ENCODE peak calls at places on chromosomes 1 and 21, in five cellular contexts. One of them, this sample, is unnamed.

GRCh38 chr1:12594966-12595838 is 22.8 kb downstream of the DHRS3 start:
- DNase-seq in dorsolateral prefrontal cortex: no peak
- DNase-seq in H1: peak
- DNase-seq in HL-60: no peak
- DNase-seq in heart left ventricle: peak
- DNase-seq in this sample: peak

GRCh38 chr21:35222541-35222941 is 173.4 kb upstream of the RUNX1 start:
- DNase-seq in HL-60: no peak
- DNase-seq in dorsolateral prefrontal cortex: no peak
- DNase-seq in heart left ventricle: no peak
- DNase-seq in H1: no peak
- DNase-seq in this sample: peak

GRCh38 chr1:53271446-53272090 is 33.2 kb upstream of the MAGOH start:
- DNase-seq in dorsolateral prefrontal cortex: no peak
- DNase-seq in HL-60: no peak
- DNase-seq in heart left ventricle: no peak
- DNase-seq in H1: no peak
- DNase-seq in this sample: no peak

GRCh38 chr1:67314696-67315095 is 7.0 kb downstream of the IL12RB2 start:
- DNase-seq in heart left ventricle: no peak
- DNase-seq in H1: no peak
- DNase-seq in HL-60: no peak
- DNase-seq in dorsolateral prefrontal cortex: no peak
- DNase-seq in this sample: no peak

GRCh38 chr1:5632226-5632625 is 360.0 kb downstream of the NPHP4 start:
- DNase-seq in H1: no peak
- DNase-seq in HL-60: no peak
- DNase-seq in dorsolateral prefrontal cortex: no peak
- DNase-seq in heart left ventricle: no peak
- DNase-seq in this sample: no peak

GRCh38 chr1:60697204-60697994 is 385.0 kb upstream of the NFIA start:
- DNase-seq in HL-60: no peak
- DNase-seq in dorsolateral prefrontal cortex: no peak
- DNase-seq in H1: no peak
- DNase-seq in heart left ventricle: no peak
- DNase-seq in this sample: no peak

GRCh38 chr1:53014791-53015507 is 47.1 kb upstream of the PODN start:
- DNase-seq in dorsolateral prefrontal cortex: peak
- DNase-seq in H1: peak
- DNase-seq in HL-60: peak
- DNase-seq in heart left ventricle: peak
- DNase-seq in this sample: peak

GRCh38 chr1:38563985-38564735 is 295.4 kb downstream of the RRAGC start:
- DNase-seq in dorsolateral prefrontal cortex: no peak
- DNase-seq in HL-60: no peak
- DNase-seq in H1: no peak
- DNase-seq in heart left ventricle: no peak
- DNase-seq in this sample: no peak

GRCh38 chr1:10835423-10836421 is 39.3 kb upstream of the CASZ1 start:
- DNase-seq in HL-60: no peak
- DNase-seq in heart left ventricle: no peak
- DNase-seq in dorsolateral prefrontal cortex: no peak
- DNase-seq in H1: peak
- DNase-seq in this sample: peak

GRCh38 chr1:42841010-42841409 is 5.4 kb upstream of the ZNF691 start:
- DNase-seq in H1: no peak
- DNase-seq in heart left ventricle: no peak
- DNase-seq in HL-60: no peak
- DNase-seq in dorsolateral prefrontal cortex: no peak
- DNase-seq in this sample: no peak

GRCh38 chr1:42837742-42838141 is 8.7 kb upstream of the ZNF691 start:
- DNase-seq in HL-60: no peak
- DNase-seq in heart left ventricle: no peak
- DNase-seq in dorsolateral prefrontal cortex: no peak
- DNase-seq in H1: no peak
- DNase-seq in this sample: no peak

GRCh38 chr1:42835422-42835821 is 11.0 kb upstream of the ZNF691 start:
- DNase-seq in dorsolateral prefrontal cortex: no peak
- DNase-seq in HL-60: no peak
- DNase-seq in H1: no peak
- DNase-seq in heart left ventricle: no peak
- DNase-seq in this sample: peak

GRCh38 chr1:42841440-42842147 is 4.8 kb upstream of the ZNF691 start:
- DNase-seq in HL-60: no peak
- DNase-seq in H1: no peak
- DNase-seq in dorsolateral prefrontal cortex: no peak
- DNase-seq in heart left ventricle: no peak
- DNase-seq in this sample: no peak

DNA sequence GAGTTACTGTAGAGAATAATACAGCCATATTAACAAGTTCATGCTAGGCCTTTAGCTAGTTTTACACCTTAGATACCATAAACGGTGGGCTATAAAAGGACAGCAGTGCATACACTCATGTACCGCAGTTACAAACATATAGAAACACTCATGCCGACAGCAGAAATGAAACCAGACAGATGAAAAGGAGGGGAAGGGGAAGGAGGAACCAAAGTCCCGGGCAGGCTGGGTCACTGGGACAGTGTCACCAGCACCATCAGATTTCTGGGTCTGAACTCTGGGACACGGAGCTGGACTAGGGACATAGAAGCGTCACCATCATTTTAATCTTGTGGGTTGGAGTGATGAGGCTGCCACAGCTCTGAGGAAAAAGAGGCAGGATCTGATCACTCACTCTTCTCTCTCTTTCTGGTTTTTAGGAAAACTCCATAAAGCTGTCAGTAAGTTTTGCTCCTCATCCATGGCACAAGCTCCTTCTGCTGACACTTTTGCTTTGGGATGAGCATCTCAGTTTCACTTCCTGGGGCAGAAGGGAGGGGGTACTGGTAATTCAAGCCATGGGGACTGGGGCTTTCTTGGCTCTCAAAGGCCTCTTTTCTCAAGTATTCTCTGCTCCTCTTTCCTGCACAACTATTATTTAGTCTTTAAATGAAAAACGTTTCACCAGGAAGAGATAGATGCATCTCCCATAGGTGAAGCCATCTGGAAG is 7.8 kb upstream of the ZNF691 start:
- DNase-seq in heart left ventricle: no peak
- DNase-seq in dorsolateral prefrontal cortex: no peak
- DNase-seq in HL-60: no peak
- DNase-seq in H1: no peak
- DNase-seq in this sample: no peak
- H3K27ac ChIP-seq in heart left ventricle: no peak
- H3K27ac ChIP-seq in dorsolateral prefrontal cortex: no peak
- H3K27ac ChIP-seq in HL-60: no peak
- H3K27ac ChIP-seq in H1: no peak
- H3K27ac ChIP-seq in this sample: no peak

GRCh38 chr1:149927056-149927534 is 508 bp downstream of the SF3B4 start:
- DNase-seq in dorsolateral prefrontal cortex: no peak
- DNase-seq in H1: no peak
- DNase-seq in HL-60: no peak
- DNase-seq in heart left ventricle: no peak
- DNase-seq in this sample: no peak
- H3K27ac ChIP-seq in dorsolateral prefrontal cortex: peak
- H3K27ac ChIP-seq in H1: peak
- H3K27ac ChIP-seq in HL-60: peak
- H3K27ac ChIP-seq in heart left ventricle: peak
- H3K27ac ChIP-seq in this sample: peak

GRCh38 chr1:39901486-39902120 is at the start of gene MYCL:
- DNase-seq in heart left ventricle: peak
- DNase-seq in HL-60: peak
- DNase-seq in H1: peak
- DNase-seq in dorsolateral prefrontal cortex: peak
- DNase-seq in this sample: peak
- H3K27ac ChIP-seq in heart left ventricle: no peak
- H3K27ac ChIP-seq in HL-60: no peak
- H3K27ac ChIP-seq in H1: no peak
- H3K27ac ChIP-seq in dorsolateral prefrontal cortex: peak
- H3K27ac ChIP-seq in this sample: peak

DNA sequence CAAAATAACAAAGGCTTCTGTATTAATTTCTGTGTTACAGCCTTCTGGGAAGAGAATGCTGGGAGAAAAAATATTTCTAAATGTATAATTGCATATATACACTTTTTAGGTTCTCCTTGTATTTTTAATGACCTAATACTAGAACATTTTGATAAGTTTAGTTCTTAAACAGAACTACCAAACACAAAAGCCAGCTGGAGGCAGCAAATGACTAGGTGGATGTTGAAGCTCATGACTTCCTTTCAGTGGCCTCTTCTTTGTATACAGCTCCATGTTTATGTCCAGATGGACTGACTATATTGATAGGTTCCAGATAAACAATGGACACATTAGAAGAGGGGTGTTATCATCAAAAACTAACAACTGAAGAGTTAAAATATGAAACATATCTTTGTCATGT is 52.4 kb downstream of the LRRC8D start:
- DNase-seq in H1: no peak
- DNase-seq in heart left ventricle: no peak
- DNase-seq in dorsolateral prefrontal cortex: no peak
- DNase-seq in HL-60: no peak
- DNase-seq in this sample: no peak
- H3K27ac ChIP-seq in H1: no peak
- H3K27ac ChIP-seq in heart left ventricle: no peak
- H3K27ac ChIP-seq in dorsolateral prefrontal cortex: peak
- H3K27ac ChIP-seq in HL-60: no peak
- H3K27ac ChIP-seq in this sample: no peak

GRCh38 chr1:114735479-114735878 is 18.9 kb upstream of the NRAS start:
- DNase-seq in HL-60: no peak
- DNase-seq in heart left ventricle: no peak
- DNase-seq in dorsolateral prefrontal cortex: no peak
- DNase-seq in H1: no peak
- DNase-seq in this sample: no peak
- H3K27ac ChIP-seq in HL-60: no peak
- H3K27ac ChIP-seq in heart left ventricle: no peak
- H3K27ac ChIP-seq in dorsolateral prefrontal cortex: no peak
- H3K27ac ChIP-seq in H1: no peak
- H3K27ac ChIP-seq in this sample: no peak

GRCh38 chr1:20618550-20618949 is 14.7 kb upstream of the PINK1 start:
- DNase-seq in dorsolateral prefrontal cortex: no peak
- DNase-seq in HL-60: no peak
- DNase-seq in heart left ventricle: no peak
- DNase-seq in H1: no peak
- DNase-seq in this sample: no peak

GRCh38 chr1:20614130-20614579 is 19.1 kb upstream of the PINK1 start:
- DNase-seq in heart left ventricle: no peak
- DNase-seq in dorsolateral prefrontal cortex: no peak
- DNase-seq in H1: no peak
- DNase-seq in HL-60: no peak
- DNase-seq in this sample: no peak

GRCh38 chr1:20616468-20617156 is 16.6 kb upstream of the PINK1 start:
- DNase-seq in H1: no peak
- DNase-seq in dorsolateral prefrontal cortex: no peak
- DNase-seq in HL-60: no peak
- DNase-seq in heart left ventricle: no peak
- DNase-seq in this sample: no peak

GRCh38 chr1:20617157-20617487 is 16.1 kb upstream of the PINK1 start:
- DNase-seq in heart left ventricle: no peak
- DNase-seq in H1: no peak
- DNase-seq in dorsolateral prefrontal cortex: no peak
- DNase-seq in HL-60: no peak
- DNase-seq in this sample: no peak

DNA sequence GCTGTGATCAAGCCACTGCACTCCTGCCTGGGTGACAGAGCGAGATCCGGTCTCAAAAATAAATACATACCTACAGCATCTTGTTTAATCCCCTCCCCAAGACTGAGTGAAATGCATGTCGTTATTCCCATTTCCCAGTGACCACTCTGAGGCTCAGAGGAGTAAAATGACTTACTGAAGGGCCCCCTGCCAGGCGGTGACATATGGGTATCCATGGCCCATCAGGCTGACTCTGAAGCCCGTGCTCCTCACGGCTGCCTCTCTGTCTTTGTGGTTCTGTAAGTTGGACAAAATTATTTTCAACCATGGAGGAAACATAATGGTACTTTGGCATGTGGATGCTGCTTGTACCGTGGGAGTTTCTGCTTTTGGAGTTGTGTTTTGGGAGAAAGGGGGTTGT is 17.3 kb upstream of the PINK1 start:
- DNase-seq in dorsolateral prefrontal cortex: no peak
- DNase-seq in heart left ventricle: no peak
- DNase-seq in H1: no peak
- DNase-seq in HL-60: no peak
- DNase-seq in this sample: no peak
- H3K27ac ChIP-seq in dorsolateral prefrontal cortex: no peak
- H3K27ac ChIP-seq in heart left ventricle: peak
- H3K27ac ChIP-seq in H1: no peak
- H3K27ac ChIP-seq in HL-60: no peak
- H3K27ac ChIP-seq in this sample: no peak

GRCh38 chr1:93692983-93693591 is 11.4 kb upstream of the BCAR3 start:
- DNase-seq in HL-60: no peak
- DNase-seq in dorsolateral prefrontal cortex: no peak
- DNase-seq in heart left ventricle: no peak
- DNase-seq in H1: no peak
- DNase-seq in this sample: peak

GRCh38 chr1:93695411-93696005 is 13.9 kb upstream of the BCAR3 start:
- DNase-seq in dorsolateral prefrontal cortex: no peak
- DNase-seq in H1: no peak
- DNase-seq in heart left ventricle: no peak
- DNase-seq in HL-60: no peak
- DNase-seq in this sample: no peak

GRCh38 chr1:93692451-93692861 is 10.8 kb upstream of the BCAR3 start:
- DNase-seq in heart left ventricle: no peak
- DNase-seq in HL-60: no peak
- DNase-seq in H1: no peak
- DNase-seq in dorsolateral prefrontal cortex: no peak
- DNase-seq in this sample: no peak

GRCh38 chr1:93694039-93694438 is 12.4 kb upstream of the BCAR3 start:
- DNase-seq in HL-60: no peak
- DNase-seq in heart left ventricle: no peak
- DNase-seq in dorsolateral prefrontal cortex: no peak
- DNase-seq in H1: no peak
- DNase-seq in this sample: no peak

DNA sequence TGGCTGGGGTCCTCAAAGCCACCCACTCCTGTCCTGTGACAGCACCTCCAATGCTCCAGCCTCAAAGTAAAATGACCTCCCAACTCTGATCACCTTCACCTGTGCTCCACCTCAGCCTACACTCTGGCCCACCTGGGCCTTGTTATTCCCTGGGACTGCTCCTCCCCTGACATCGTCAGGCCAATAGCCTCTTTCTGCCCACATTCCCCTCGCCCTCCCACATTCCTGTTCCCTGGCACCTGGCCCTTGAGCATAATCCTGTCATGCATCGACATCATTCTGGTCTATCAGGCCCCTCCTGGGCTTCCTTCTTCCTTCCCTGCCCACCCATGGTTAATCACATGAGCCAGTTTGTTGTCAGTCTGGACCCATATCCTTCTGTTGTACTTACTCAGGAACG is 13.2 kb upstream of the BCAR3 start:
- DNase-seq in heart left ventricle: no peak
- DNase-seq in dorsolateral prefrontal cortex: no peak
- DNase-seq in HL-60: no peak
- DNase-seq in H1: no peak
- DNase-seq in this sample: peak
- H3K27ac ChIP-seq in heart left ventricle: no peak
- H3K27ac ChIP-seq in dorsolateral prefrontal cortex: no peak
- H3K27ac ChIP-seq in HL-60: no peak
- H3K27ac ChIP-seq in H1: no peak
- H3K27ac ChIP-seq in this sample: no peak